ENCODE peak calls at places on chromosome 7, in eight cellular contexts. One of them, this sample, is unnamed.

GRCh38 chr7:106063692-106064091 is 48.4 kb downstream of the SYPL1 start:
- DNase-seq in HepG2: no peak
- DNase-seq in HCT116: no peak
- DNase-seq in spleen: no peak
- DNase-seq in H1: no peak
- DNase-seq in Panc1: no peak
- DNase-seq in SK-N-SH: no peak
- DNase-seq in endothelial cell of umbilical vein: no peak
- DNase-seq in this sample: no peak

GRCh38 chr7:95427123-95427522 is 7.7 kb downstream of the PON2 start:
- DNase-seq in HepG2: no peak
- DNase-seq in HCT116: no peak
- DNase-seq in spleen: no peak
- DNase-seq in H1: no peak
- DNase-seq in Panc1: no peak
- DNase-seq in SK-N-SH: no peak
- DNase-seq in endothelial cell of umbilical vein: no peak
- DNase-seq in this sample: no peak

GRCh38 chr7:148214101-148214500 is 376.5 kb upstream of the C7orf33 start:
- DNase-seq in HepG2: no peak
- DNase-seq in HCT116: no peak
- DNase-seq in spleen: no peak
- DNase-seq in H1: no peak
- DNase-seq in Panc1: no peak
- DNase-seq in SK-N-SH: no peak
- DNase-seq in endothelial cell of umbilical vein: no peak
- DNase-seq in this sample: no peak

GRCh38 chr7:27782849-27783248 is 42.9 kb downstream of the TAX1BP1 start:
- DNase-seq in HepG2: no peak
- DNase-seq in HCT116: no peak
- DNase-seq in spleen: no peak
- DNase-seq in H1: no peak
- DNase-seq in Panc1: no peak
- DNase-seq in SK-N-SH: no peak
- DNase-seq in endothelial cell of umbilical vein: peak; percentile 60
- DNase-seq in this sample: no peak

GRCh38 chr7:29657856-29658255 is 94.2 kb downstream of the PRR15 start:
- DNase-seq in HepG2: no peak
- DNase-seq in HCT116: no peak
- DNase-seq in spleen: no peak
- DNase-seq in H1: no peak
- DNase-seq in Panc1: no peak
- DNase-seq in SK-N-SH: no peak
- DNase-seq in endothelial cell of umbilical vein: no peak
- DNase-seq in this sample: no peak

GRCh38 chr7:19107392-19108147 is 9.9 kb downstream of the TWIST1 start:
- DNase-seq in HepG2: no peak
- DNase-seq in HCT116: no peak
- DNase-seq in spleen: no peak
- DNase-seq in H1: no peak
- DNase-seq in Panc1: no peak
- DNase-seq in SK-N-SH: peak; percentile 77
- DNase-seq in endothelial cell of umbilical vein: peak; percentile 25
- DNase-seq in this sample: no peak

GRCh38 chr7:47000561-47000960 is 581.4 kb downstream of the TNS3 start:
- DNase-seq in HepG2: no peak
- DNase-seq in HCT116: no peak
- DNase-seq in spleen: no peak
- DNase-seq in H1: no peak
- DNase-seq in Panc1: no peak
- DNase-seq in SK-N-SH: no peak
- DNase-seq in endothelial cell of umbilical vein: no peak
- DNase-seq in this sample: no peak

GRCh38 chr7:47380325-47381131 is 201.4 kb downstream of the TNS3 start:
- DNase-seq in HepG2: peak; percentile 48
- DNase-seq in HCT116: no peak
- DNase-seq in spleen: no peak
- DNase-seq in H1: no peak
- DNase-seq in Panc1: no peak
- DNase-seq in SK-N-SH: no peak
- DNase-seq in endothelial cell of umbilical vein: no peak
- DNase-seq in this sample: no peak

GRCh38 chr7:99720370-99721128 is 14.4 kb downstream of the CYP3A7 start:
- DNase-seq in HepG2: peak; percentile 70
- DNase-seq in HCT116: no peak
- DNase-seq in spleen: no peak
- DNase-seq in H1: no peak
- DNase-seq in Panc1: no peak
- DNase-seq in SK-N-SH: no peak
- DNase-seq in endothelial cell of umbilical vein: no peak
- DNase-seq in this sample: no peak

GRCh38 chr7:36272211-36272566 is 117.5 kb upstream of the ANLN start:
- DNase-seq in HepG2: no peak
- DNase-seq in HCT116: no peak
- DNase-seq in spleen: no peak
- DNase-seq in H1: no peak
- DNase-seq in Panc1: no peak
- DNase-seq in SK-N-SH: no peak
- DNase-seq in endothelial cell of umbilical vein: no peak
- DNase-seq in this sample: no peak

GRCh38 chr7:45923818-45924217 is 2.7 kb upstream of the IGFBP3 start:
- DNase-seq in HepG2: no peak
- DNase-seq in HCT116: no peak
- DNase-seq in spleen: no peak
- DNase-seq in H1: no peak
- DNase-seq in Panc1: no peak
- DNase-seq in SK-N-SH: no peak
- DNase-seq in endothelial cell of umbilical vein: no peak
- DNase-seq in this sample: no peak

GRCh38 chr7:45924283-45924682 is 3.2 kb upstream of the IGFBP3 start:
- DNase-seq in HepG2: no peak
- DNase-seq in HCT116: no peak
- DNase-seq in spleen: no peak
- DNase-seq in H1: no peak
- DNase-seq in Panc1: no peak
- DNase-seq in SK-N-SH: no peak
- DNase-seq in endothelial cell of umbilical vein: peak; percentile 14
- DNase-seq in this sample: peak; percentile 28

GRCh38 chr7:45922810-45923209 is 1.7 kb upstream of the IGFBP3 start:
- DNase-seq in HepG2: no peak
- DNase-seq in HCT116: no peak
- DNase-seq in spleen: no peak
- DNase-seq in H1: no peak
- DNase-seq in Panc1: no peak
- DNase-seq in SK-N-SH: no peak
- DNase-seq in endothelial cell of umbilical vein: peak; percentile 47
- DNase-seq in this sample: no peak

GRCh38 chr7:45921699-45922519 is 837 bp upstream of the IGFBP3 start:
- DNase-seq in HepG2: peak; percentile 34
- DNase-seq in HCT116: peak; percentile 44
- DNase-seq in spleen: no peak
- DNase-seq in H1: peak; percentile 63
- DNase-seq in Panc1: no peak
- DNase-seq in SK-N-SH: peak; percentile 73
- DNase-seq in endothelial cell of umbilical vein: peak; percentile 78
- DNase-seq in this sample: peak; percentile 11

GRCh38 chr7:45923290-45923689 is 2.2 kb upstream of the IGFBP3 start:
- DNase-seq in HepG2: peak; percentile 23
- DNase-seq in HCT116: no peak
- DNase-seq in spleen: peak; percentile 86
- DNase-seq in H1: no peak
- DNase-seq in Panc1: no peak
- DNase-seq in SK-N-SH: peak; percentile 78
- DNase-seq in endothelial cell of umbilical vein: peak; percentile 73
- DNase-seq in this sample: peak; percentile 60
- H3K4me1 ChIP-seq in HepG2: peaks cover 20% of the 10 kb centered on the region
- H3K4me1 ChIP-seq in HCT116: peaks cover 27% of the 10 kb centered on the region
- H3K4me1 ChIP-seq in spleen: peaks cover 5% of the 10 kb centered on the region
- H3K4me1 ChIP-seq in H1: peaks cover 17% of the 10 kb centered on the region
- H3K4me1 ChIP-seq in Panc1: peaks cover 14% of the 10 kb centered on the region
- H3K4me1 ChIP-seq in SK-N-SH: peaks cover 34% of the 10 kb centered on the region
- H3K4me1 ChIP-seq in endothelial cell of umbilical vein: peaks cover 28% of the 10 kb centered on the region
- H3K4me1 ChIP-seq in this sample: no peaks in the 10 kb centered on the region

DNA sequence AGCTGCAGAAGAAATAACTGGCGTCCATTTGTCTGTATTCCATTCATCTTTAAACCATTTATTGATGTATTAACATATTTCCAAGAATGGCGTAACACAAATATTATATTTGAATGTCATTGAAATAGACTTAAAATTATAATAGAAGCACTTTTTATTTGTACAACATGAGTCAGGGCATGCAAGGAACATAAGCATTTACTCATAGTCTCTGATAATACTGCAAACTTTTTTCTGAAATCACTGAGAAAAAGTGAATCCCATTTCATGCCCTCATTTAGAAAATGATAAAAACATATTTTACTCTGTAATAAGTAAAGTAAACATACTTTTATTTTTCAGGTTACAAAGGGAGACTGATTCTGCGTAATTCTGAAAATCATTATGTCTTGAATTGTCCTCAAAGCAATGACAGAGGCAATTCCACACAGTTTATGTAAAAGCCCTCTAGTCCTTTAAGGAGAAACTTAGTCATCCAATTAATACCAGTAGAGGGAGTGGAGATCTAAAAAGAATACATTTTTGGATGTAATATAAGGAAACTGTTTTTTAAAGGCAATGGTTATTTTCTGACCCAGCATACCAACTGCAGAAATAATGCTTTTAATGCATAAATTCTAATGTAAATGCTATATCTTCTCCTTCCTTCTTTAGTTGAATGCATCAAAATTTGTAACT is 58.1 kb downstream of the AGMO start:
- DNase-seq in HepG2: no peak
- DNase-seq in HCT116: no peak
- DNase-seq in spleen: no peak
- DNase-seq in H1: no peak
- DNase-seq in Panc1: no peak
- DNase-seq in SK-N-SH: no peak
- DNase-seq in endothelial cell of umbilical vein: peak; percentile 76
- DNase-seq in this sample: no peak
- TF ChIP-seq CTCF in HepG2: no peak
- TF ChIP-seq CTCF in HCT116: no peak
- TF ChIP-seq CTCF in spleen: no peak
- TF ChIP-seq CTCF in H1: no peak
- TF ChIP-seq CTCF in Panc1: no peak
- TF ChIP-seq CTCF in SK-N-SH: peak; percentile 44
- TF ChIP-seq CTCF in endothelial cell of umbilical vein: no peak
- TF ChIP-seq CTCF in this sample: no peak

DNA sequence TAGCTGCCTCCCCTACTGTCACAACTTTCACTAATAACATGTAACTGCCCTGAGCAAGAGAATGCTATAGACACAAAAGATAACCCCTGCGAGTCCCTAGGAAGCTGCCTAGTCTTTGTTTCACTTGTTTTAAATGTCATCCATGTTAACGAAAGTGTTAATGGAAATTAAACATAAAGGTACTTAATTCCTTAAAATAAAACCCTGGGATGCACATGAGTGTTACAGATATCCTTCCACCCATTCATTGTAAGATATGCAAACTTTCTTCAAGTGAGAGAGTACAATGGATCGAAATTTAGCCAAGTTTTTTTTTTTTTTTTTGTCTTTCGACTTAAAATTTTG is 1.4 kb downstream of the CDK14 start:
- DNase-seq in HepG2: no peak
- DNase-seq in HCT116: no peak
- DNase-seq in spleen: no peak
- DNase-seq in H1: no peak
- DNase-seq in Panc1: no peak
- DNase-seq in SK-N-SH: no peak
- DNase-seq in endothelial cell of umbilical vein: no peak
- DNase-seq in this sample: no peak
- TF ChIP-seq POLR2AphosphoS5 in HepG2: no peak
- TF ChIP-seq POLR2AphosphoS5 in HCT116: no peak
- TF ChIP-seq POLR2AphosphoS5 in spleen: no peak
- TF ChIP-seq POLR2AphosphoS5 in H1: no peak
- TF ChIP-seq POLR2AphosphoS5 in Panc1: no peak
- TF ChIP-seq POLR2AphosphoS5 in SK-N-SH: no peak
- TF ChIP-seq POLR2AphosphoS5 in endothelial cell of umbilical vein: no peak
- TF ChIP-seq POLR2AphosphoS5 in this sample: no peak

GRCh38 chr7:104967088-104967487 is 46.9 kb upstream of the KMT2E start:
- DNase-seq in HepG2: no peak
- DNase-seq in HCT116: no peak
- DNase-seq in spleen: no peak
- DNase-seq in H1: no peak
- DNase-seq in Panc1: no peak
- DNase-seq in SK-N-SH: no peak
- DNase-seq in endothelial cell of umbilical vein: no peak
- DNase-seq in this sample: no peak
- H3K4me1 ChIP-seq in HepG2: peaks cover 20% of the 10 kb centered on the region
- H3K4me1 ChIP-seq in HCT116: no peaks in the 10 kb centered on the region
- H3K4me1 ChIP-seq in spleen: no peaks in the 10 kb centered on the region
- H3K4me1 ChIP-seq in H1: no peaks in the 10 kb centered on the region
- H3K4me1 ChIP-seq in Panc1: no peaks in the 10 kb centered on the region
- H3K4me1 ChIP-seq in SK-N-SH: no peaks in the 10 kb centered on the region
- H3K4me1 ChIP-seq in endothelial cell of umbilical vein: peaks cover 33% of the 10 kb centered on the region
- H3K4me1 ChIP-seq in this sample: peaks cover 11% of the 10 kb centered on the region

DNA sequence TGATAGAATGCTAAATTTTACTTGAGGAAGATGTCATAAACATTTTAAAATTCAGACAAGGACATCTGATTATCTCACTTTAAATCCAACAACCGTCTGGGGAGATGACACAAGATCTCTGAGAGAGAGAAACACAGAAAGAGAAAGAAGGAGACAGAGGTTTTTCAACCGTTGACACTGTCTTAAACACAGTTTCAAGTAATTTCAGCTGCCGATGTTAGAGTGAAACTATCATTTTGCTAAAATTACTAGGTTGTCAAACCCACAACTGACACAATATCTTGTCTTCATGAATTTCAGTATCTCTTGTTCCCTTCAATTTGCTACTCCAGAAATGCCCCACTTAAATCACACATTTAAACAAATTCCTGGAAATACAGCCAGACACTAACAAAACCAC is 174.8 kb downstream of the RAPGEF5 start:
- DNase-seq in HepG2: no peak
- DNase-seq in HCT116: no peak
- DNase-seq in spleen: no peak
- DNase-seq in H1: no peak
- DNase-seq in Panc1: no peak
- DNase-seq in SK-N-SH: no peak
- DNase-seq in endothelial cell of umbilical vein: no peak
- DNase-seq in this sample: no peak
- TF ChIP-seq CTCF in HepG2: no peak
- TF ChIP-seq CTCF in HCT116: no peak
- TF ChIP-seq CTCF in spleen: no peak
- TF ChIP-seq CTCF in H1: no peak
- TF ChIP-seq CTCF in Panc1: no peak
- TF ChIP-seq CTCF in SK-N-SH: no peak
- TF ChIP-seq CTCF in endothelial cell of umbilical vein: no peak
- TF ChIP-seq CTCF in this sample: no peak

This sample was measured in prostate gland.